ENCODE peak calls at places on chromosomes 4 and X, in seven cellular contexts. H, Y, Z, C, N, A and S are unnamed samples.

GRCh38 chr4:156838761-156839160 is 132.8 kb downstream of the PDGFC start:
- DNase-seq in C (no peak), Y (no peak), Z (peak), A (no peak), H (no peak), N (no peak), S (no peak)

GRCh38 chrX:11129546-11129945 is 18.4 kb downstream of the HCCS start:
- DNase-seq in A (no peak), N (no peak), Y (no peak), Z (no peak), C (no peak), H (no peak), S (peak)

GRCh38 chr4:122823476-122823875 is 3.2 kb upstream of the FGF2 start:
- DNase-seq in H (no peak), Z (no peak), A (no peak), Y (no peak), C (no peak), N (no peak), S (peak)

GRCh38 chr4:33262809-33263208 is 2542.6 kb downstream of the PCDH7 start:
- DNase-seq in A (no peak), C (no peak), Y (no peak), Z (no peak), H (no peak), N (no peak), S (no peak)

GRCh38 chr4:152036626-152037025 is 275.8 kb upstream of the GATB start:
- DNase-seq in A (no peak), C (no peak), Y (no peak), Z (no peak), N (no peak), H (no peak), S (no peak)

GRCh38 chr4:101282076-101282844 is 65.1 kb downstream of the PPP3CA start:
- DNase-seq in Z (no peak), H (no peak), Y (peak), C (no peak), A (no peak), N (no peak), S (peak)

GRCh38 chrX:132956421-132957210 is 1.8 kb downstream of the HS6ST2 start:
- DNase-seq in H (no peak), Z (no peak), N (peak), Y (no peak), A (no peak), C (no peak), S (no peak)

GRCh38 chr4:18669390-18669789 is 647.8 kb upstream of the LCORL start:
- DNase-seq in N (no peak), A (no peak), Z (no peak), H (no peak), Y (no peak), C (no peak), S (no peak)

GRCh38 chrX:20680998-20681397 is 414.3 kb upstream of the RPS6KA3 start:
- DNase-seq in H (no peak), A (no peak), Y (no peak), N (no peak), Z (no peak), C (no peak), S (no peak)

GRCh38 chr4:124121511-124121934 is 591.0 kb downstream of the ANKRD50 start:
- DNase-seq in C (no peak), H (no peak), Z (no peak), Y (no peak), A (peak), N (no peak), S (no peak)

GRCh38 chrX:152926279-152926678 is 28.4 kb downstream of the ZNF185 start:
- DNase-seq in Y (no peak), Z (peak), C (no peak), H (no peak), N (peak), A (peak), S (no peak)

GRCh38 chr4:76830612-76831474 is 67.1 kb downstream of the SOWAHB start:
- DNase-seq in H (no peak), N (no peak), C (peak), Y (peak), Z (peak), A (no peak), S (peak)

GRCh38 chrX:20274121-20274520 is 7.4 kb upstream of the RPS6KA3 start:
- DNase-seq in N (no peak), A (no peak), Y (no peak), H (no peak), C (no peak), Z (no peak), S (no peak)

GRCh38 chr4:151715881-151716280 is 44.9 kb downstream of the GATB start:
- DNase-seq in C (no peak), Y (no peak), Z (no peak), H (no peak), N (no peak), A (no peak), S (no peak)

GRCh38 chrX:106707771-106708454 is 18.6 kb upstream of the RNF128 start:
- DNase-seq in Y (no peak), C (peak), N (no peak), A (no peak), Z (peak), H (no peak), S (no peak)

GRCh38 chr4:25810815-25811690 is 51.7 kb downstream of the SEL1L3 start:
- DNase-seq in H (no peak), Y (no peak), Z (no peak), A (no peak), N (no peak), C (peak), S (no peak)

GRCh38 chr4:172245493-172245892 is 432.3 kb downstream of the GALNTL6 start:
- DNase-seq in H (no peak), Y (no peak), N (no peak), Z (no peak), A (no peak), C (no peak), S (no peak)

GRCh38 chrX:141278306-141278705 is 36.0 kb upstream of the SPANXC start:
- DNase-seq in A (no peak), Y (no peak), C (no peak), H (no peak), N (peak), Z (no peak), S (no peak)

GRCh38 chr4:41414380-41414779 is 123.6 kb upstream of the LIMCH1 start:
- DNase-seq in C (no peak), N (no peak), Z (no peak), H (no peak), Y (no peak), A (no peak), S (no peak)

GRCh38 chr4:81471361-81472248 is at the start of gene RASGEF1B:
- DNase-seq in A (peak), C (no peak), Y (peak), N (peak), Z (no peak), H (peak), S (no peak)

GRCh38 chr4:138510053-138510452 is 267.9 kb upstream of the SLC7A11 start:
- DNase-seq in Z (no peak), H (no peak), Y (no peak), C (no peak), A (no peak), N (no peak), S (no peak)

GRCh38 chr4:76614589-76614988 is 179.6 kb downstream of the SHROOM3 start:
- DNase-seq in Y (no peak), Z (no peak), C (no peak), A (no peak), N (no peak), H (no peak), S (no peak)

GRCh38 chr4:5051692-5052423 is 578 bp downstream of the STK32B start:
- DNase-seq in Z (no peak), N (no peak), C (no peak), Y (no peak), H (no peak), A (no peak), S (no peak)

GRCh38 chr4:5048721-5049120 is 2.6 kb upstream of the STK32B start:
- DNase-seq in H (no peak), Z (no peak), N (no peak), A (no peak), C (no peak), Y (no peak), S (no peak)

GRCh38 chr4:5052424-5052702 is 1.1 kb downstream of the STK32B start:
- DNase-seq in A (no peak), H (no peak), Z (no peak), Y (no peak), N (no peak), C (no peak), S (no peak)

GRCh38 chr4:5051210-5051691 is at the start of gene STK32B:
- DNase-seq in Z (no peak), H (peak), Y (peak), C (no peak), A (peak), N (peak), S (no peak)

DNA sequence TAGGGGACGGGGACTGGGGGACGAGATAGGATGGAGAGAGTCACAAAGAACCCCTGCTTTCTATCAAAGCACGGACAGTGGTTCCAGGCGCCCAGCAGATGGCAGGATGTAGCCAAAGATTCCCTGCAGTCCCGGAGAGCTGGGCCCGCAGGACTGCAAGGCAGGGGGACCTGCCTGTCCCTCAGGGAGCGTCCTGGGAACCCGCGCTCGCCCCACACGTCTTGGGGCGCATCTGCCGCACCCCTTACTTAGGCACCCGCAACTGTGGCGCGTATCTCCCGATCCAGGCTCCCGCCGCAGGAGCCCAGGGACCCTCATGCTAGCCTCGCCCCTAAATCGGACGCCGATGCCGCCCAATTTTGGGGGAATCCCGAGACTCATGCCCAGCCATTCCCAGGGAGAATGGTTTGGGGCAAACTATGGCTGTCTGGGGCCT is 742 bp upstream of the STK32B start:
- DNase-seq in H (peak), N (peak), C (no peak), Y (peak), Z (peak), A (peak), S (peak)
- H3K4me3 ChIP-seq in H (peak), N (peak), C (peak), Y (peak), Z (no peak), A (peak), S (peak)

DNA sequence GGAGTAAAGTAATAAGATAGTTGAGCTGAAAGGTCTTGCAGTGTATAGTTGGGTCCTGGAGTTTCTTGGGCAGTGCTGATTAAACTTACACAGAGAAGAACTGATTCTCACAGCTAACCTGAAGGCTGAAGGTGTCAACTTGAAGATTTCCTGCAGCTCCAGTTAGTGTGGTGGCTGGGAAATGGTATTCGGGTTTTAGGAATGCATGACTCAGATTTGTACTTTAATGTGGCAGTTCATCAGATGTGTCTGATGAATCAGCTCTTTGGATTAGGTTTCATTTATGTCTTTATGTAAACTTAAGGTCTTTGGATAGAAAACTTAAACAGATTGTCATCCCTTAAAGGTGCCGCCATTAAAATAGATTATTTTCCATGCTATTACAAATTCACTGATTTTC is 200.0 kb downstream of the IL1RAPL1 start:
- DNase-seq in C (peak), Z (peak), N (no peak), H (no peak), A (no peak), Y (no peak), S (no peak)
- TF ChIP-seq POLR2AphosphoS5 in C (no peak), Z (peak), N (no peak), H (no peak), A (no peak), Y (no peak), S (no peak)

DNA sequence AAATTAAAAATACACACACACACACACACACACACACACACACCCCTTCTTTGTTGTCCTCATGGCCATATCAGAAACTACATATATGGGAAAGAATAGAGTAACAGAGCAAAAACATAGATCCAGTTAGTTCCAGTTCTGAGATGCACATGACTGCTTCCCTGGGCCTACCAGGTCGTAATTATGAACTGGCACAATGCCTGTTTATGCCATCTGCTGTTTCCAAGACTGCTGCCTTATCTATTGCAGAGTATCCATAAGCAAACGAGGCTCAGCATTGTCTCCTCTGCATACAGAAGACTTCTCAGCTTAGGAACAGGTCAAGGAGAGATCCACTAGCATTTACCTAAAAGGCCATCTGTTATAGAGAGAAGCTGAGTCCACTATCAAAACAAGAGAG is 789.0 kb downstream of the TECRL start:
- DNase-seq in N (peak), Y (no peak), Z (no peak), A (no peak), H (no peak), C (no peak), S (no peak)
- H3K4me3 ChIP-seq in N (no peak), Y (no peak), Z (no peak), A (no peak), H (no peak), C (no peak), S (no peak)

GRCh38 chrX:77597511-77597910 is 150.3 kb downstream of the FGF16 start:
- DNase-seq in A (no peak), Y (no peak), Z (no peak), H (no peak), C (no peak), N (no peak), S (no peak)
- TF ChIP-seq POLR2AphosphoS5 in A (no peak), Y (no peak), Z (no peak), H (no peak), C (no peak), N (no peak), S (no peak)

DNA sequence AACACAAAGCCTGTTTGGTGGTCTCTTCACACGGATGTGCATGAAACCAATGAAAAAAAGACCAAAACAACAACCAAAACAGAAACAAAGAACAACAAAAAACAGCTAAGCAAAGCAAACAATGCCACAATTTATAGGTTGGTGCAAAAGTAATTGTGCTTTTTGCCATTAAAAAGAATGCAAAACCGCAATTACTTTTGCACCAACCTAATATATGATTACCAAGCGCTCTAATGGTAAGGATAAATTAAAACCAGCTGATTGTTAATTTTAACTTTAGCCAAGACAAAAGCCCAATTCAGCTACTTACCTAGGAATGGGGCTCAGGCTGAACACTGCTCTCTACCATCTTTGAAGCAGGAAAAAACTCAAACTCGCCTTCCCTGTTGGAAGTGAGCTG is 29.4 kb upstream of the TMSB4X start:
- DNase-seq in H (no peak), Z (no peak), C (no peak), Y (no peak), A (no peak), N (no peak), S (no peak)
- H3K4me3 ChIP-seq in H (no peak), Z (no peak), C (no peak), Y (no peak), A (no peak), N (no peak), S (no peak)

GRCh38 chrX:2708016-2708415 is 16.9 kb downstream of the CD99 start:
- DNase-seq in C (no peak), N (no peak), Y (no peak), H (no peak), Z (no peak), A (no peak), S (no peak)

GRCh38 chrX:2705036-2705435 is 13.9 kb downstream of the CD99 start:
- DNase-seq in N (no peak), C (no peak), A (peak), Z (no peak), H (no peak), Y (no peak), S (no peak)

GRCh38 chrX:2708601-2709200 is 17.6 kb downstream of the CD99 start:
- DNase-seq in Y (no peak), A (no peak), N (no peak), Z (no peak), C (no peak), H (no peak), S (no peak)

GRCh38 chrX:2705461-2705860 is 14.4 kb downstream of the CD99 start:
- DNase-seq in N (no peak), Y (no peak), H (no peak), A (no peak), Z (no peak), C (no peak), S (no peak)

DNA sequence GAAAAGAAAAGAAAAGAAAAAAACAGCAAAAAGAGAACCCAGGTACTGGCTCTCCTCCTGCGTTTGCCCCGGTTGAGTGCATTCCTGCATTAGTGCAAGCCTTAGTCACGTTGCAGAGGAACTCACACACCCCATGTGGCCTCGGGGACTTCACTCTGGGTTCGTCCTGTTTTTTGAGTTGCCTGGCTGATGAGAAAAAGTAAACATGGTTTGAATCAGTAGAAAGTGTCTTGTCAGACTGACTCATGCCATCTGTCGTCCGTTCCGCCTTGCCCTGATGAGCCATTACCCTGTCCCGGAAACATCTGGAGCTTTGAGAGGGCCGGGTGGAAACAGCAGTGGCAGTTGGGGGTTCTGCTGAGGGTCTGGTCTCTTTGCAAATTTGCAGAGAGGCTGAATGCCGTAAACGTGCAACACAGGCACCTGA is 16.3 kb downstream of the CD99 start:
- DNase-seq in N (peak), Y (peak), A (peak), Z (peak), C (peak), H (peak), S (no peak)
- TF ChIP-seq POLR2AphosphoS5 in N (peak), Y (peak), A (peak), Z (peak), C (no peak), H (peak), S (no peak)

GRCh38 chrX:134683351-134683750 is 25.1 kb upstream of the PLAC1 start:
- DNase-seq in A (no peak), C (no peak), H (no peak), N (peak), Z (no peak), Y (no peak), S (no peak)

GRCh38 chrX:134679644-134680043 is 21.4 kb upstream of the PLAC1 start:
- DNase-seq in A (no peak), Y (no peak), C (no peak), Z (no peak), H (no peak), N (no peak), S (no peak)

GRCh38 chrX:134684956-134685355 is 26.7 kb upstream of the PLAC1 start:
- DNase-seq in Y (no peak), H (no peak), A (no peak), C (no peak), Z (no peak), N (no peak), S (no peak)

GRCh38 chrX:134679226-134679625 is 21.0 kb upstream of the PLAC1 start:
- DNase-seq in A (no peak), H (no peak), C (no peak), Z (no peak), N (no peak), Y (no peak), S (no peak)

GRCh38 chrX:134682081-134682480 is 23.8 kb upstream of the PLAC1 start:
- DNase-seq in N (no peak), Y (no peak), C (no peak), A (no peak), Z (no peak), H (no peak), S (no peak)
- H3K4me3 ChIP-seq in N (no peak), Y (no peak), C (no peak), A (no peak), Z (no peak), H (no peak), S (no peak)

GRCh38 chr4:183241322-183241640 is 78.8 kb downstream of the CLDN22 start:
- DNase-seq in N (no peak), Y (no peak), C (no peak), A (no peak), H (no peak), Z (peak), S (no peak)
- TF ChIP-seq POLR2AphosphoS5 in N (no peak), Y (no peak), C (no peak), A (peak), H (no peak), Z (peak), S (no peak)

GRCh38 chr4:98659741-98660507 is 1.5 kb upstream of the TSPAN5 start:
- DNase-seq in C (no peak), Y (no peak), H (no peak), A (no peak), N (no peak), Z (no peak), S (no peak)
- H3K4me3 ChIP-seq in C (peak), Y (no peak), H (no peak), A (no peak), N (peak), Z (peak), S (no peak)

GRCh38 chrX:119190736-119191282 is 45.3 kb upstream of the PGRMC1 start:
- DNase-seq in A (no peak), H (no peak), Y (no peak), Z (no peak), C (no peak), N (no peak), S (no peak)
- TF ChIP-seq POLR2AphosphoS5 in A (no peak), H (peak), Y (no peak), Z (no peak), C (no peak), N (no peak), S (no peak)